ENCODE peak calls at places on chromosomes 6 and 20, in nine cellular contexts. P is skeletal muscle cell, X is prostate gland, C is heart left ventricle, F is IMR-90, H is vagina, O is AG09309, L is AG10803, G is endothelial cell of umbilical vein. W is an unnamed sample.

GRCh38 chr6:128515550-128516513 is 4.6 kb downstream of the PTPRK start:
- DNase-seq in P (no peak), X (no peak), C (no peak), F (peak), H (no peak), O (no peak), L (peak), G (peak), W (peak)

GRCh38 chr20:4666001-4666470 is 55.7 kb upstream of the PRND start:
- DNase-seq in P (peak), X (no peak), C (no peak), F (peak), H (peak), O (no peak), L (peak), G (peak), W (peak)

GRCh38 chr6:28659250-28659566 is 133.5 kb downstream of the GPX5 start:
- DNase-seq in P (no peak), X (no peak), C (no peak), F (no peak), H (no peak), O (no peak), L (no peak), G (no peak), W (peak)

GRCh38 chr6:13243033-13243432 is 85.3 kb downstream of the TBC1D7 start:
- DNase-seq in P (no peak), X (no peak), C (no peak), F (peak), H (no peak), O (no peak), L (no peak), G (no peak), W (no peak)

GRCh38 chr6:149961728-149962425 is 1.9 kb upstream of the ULBP1 start:
- DNase-seq in P (no peak), X (no peak), C (no peak), F (no peak), H (peak), O (no peak), L (peak), G (peak), W (no peak)

GRCh38 chr6:148304976-148305375 is 37.7 kb upstream of the SASH1 start:
- DNase-seq in P (no peak), X (no peak), C (no peak), F (peak), H (no peak), O (peak), L (peak), G (peak), W (peak)

GRCh38 chr6:52293067-52293466 is 8.5 kb upstream of the MCM3 start:
- DNase-seq in P (no peak), X (no peak), C (no peak), F (no peak), H (no peak), O (no peak), L (no peak), G (peak), W (no peak)

GRCh38 chr6:138818496-138819194 is 22.8 kb downstream of the ECT2L start:
- DNase-seq in P (no peak), X (no peak), C (no peak), F (no peak), H (no peak), O (no peak), L (no peak), G (peak), W (no peak)

GRCh38 chr6:142927904-142928303 is 17.1 kb downstream of the HIVEP2 start:
- DNase-seq in P (no peak), X (no peak), C (no peak), F (peak), H (no peak), O (no peak), L (no peak), G (no peak), W (no peak)

GRCh38 chr20:34334654-34335407 is 28.2 kb upstream of the ITCH start:
- DNase-seq in P (no peak), X (no peak), C (no peak), F (no peak), H (no peak), O (no peak), L (no peak), G (peak), W (peak)

GRCh38 chr20:341682-342081 is 5.2 kb upstream of the NRSN2 start:
- DNase-seq in P (no peak), X (no peak), C (no peak), F (peak), H (no peak), O (no peak), L (peak), G (peak), W (peak)

GRCh38 chr6:146546440-146546839 is 2.8 kb downstream of the RAB32 start:
- DNase-seq in P (peak), X (no peak), C (no peak), F (peak), H (no peak), O (peak), L (peak), G (peak), W (peak)

GRCh38 chr6:169571123-169571962 is 130.5 kb downstream of the WDR27 start:
- DNase-seq in P (no peak), X (no peak), C (no peak), F (peak), H (no peak), O (no peak), L (no peak), G (peak), W (peak)

GRCh38 chr6:9126845-9127560 is 691.7 kb upstream of the SLC35B3 start:
- DNase-seq in P (peak), X (no peak), C (no peak), F (peak), H (no peak), O (no peak), L (peak), G (no peak), W (peak)

GRCh38 chr6:3873051-3873450 is 23.9 kb downstream of the FAM50B start:
- DNase-seq in P (no peak), X (no peak), C (no peak), F (no peak), H (no peak), O (no peak), L (no peak), G (no peak), W (no peak)

GRCh38 chr20:63850689-63851547 is 10.4 kb upstream of the ABHD16B start:
- DNase-seq in P (no peak), X (no peak), C (no peak), F (no peak), H (no peak), O (no peak), L (no peak), G (no peak), W (no peak)

DNA sequence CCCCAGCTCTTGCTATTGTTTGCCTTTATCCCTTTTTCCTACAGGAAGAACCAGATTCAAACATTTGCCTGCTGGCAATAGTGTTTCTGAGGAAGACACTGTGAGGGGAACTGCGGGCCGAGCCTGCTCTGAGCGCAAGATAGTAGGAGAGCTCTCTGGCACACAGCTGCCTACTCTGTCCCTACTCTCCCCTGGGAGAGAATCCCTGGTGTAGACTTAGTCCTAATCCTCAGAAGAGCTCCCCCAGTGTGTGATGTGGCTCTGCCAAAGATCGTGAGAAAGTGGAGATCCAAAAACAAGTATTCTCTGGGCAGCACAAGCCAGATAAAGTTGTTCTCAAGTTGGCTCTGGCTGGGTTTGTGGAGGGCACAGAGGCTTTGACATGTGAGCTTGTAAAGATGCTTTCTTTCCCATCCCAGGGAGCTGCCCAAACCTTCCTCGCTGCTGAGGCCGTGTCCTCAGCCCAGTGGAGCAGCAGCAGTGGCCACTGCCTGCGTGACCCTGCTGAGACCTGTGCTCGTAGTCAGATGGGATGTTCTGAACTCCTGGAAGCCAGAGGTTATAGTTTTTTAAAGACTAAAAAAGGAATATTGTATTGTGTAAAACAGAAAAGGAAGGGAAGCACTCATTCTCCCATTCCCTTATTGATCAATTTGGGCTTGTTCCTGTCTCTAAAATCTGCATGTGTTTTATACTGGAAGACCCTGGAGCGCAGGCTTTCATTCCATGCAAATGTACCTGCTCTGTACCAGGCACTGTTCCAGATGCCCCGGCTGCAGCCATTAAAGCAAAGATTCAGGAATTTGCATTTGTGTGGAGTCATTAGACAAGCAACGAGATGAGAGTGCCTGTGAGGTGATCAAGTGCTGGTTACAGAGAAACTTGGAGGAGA is 30.7 kb downstream of the PNLDC1 start:
- DNase-seq in P (no peak), X (no peak), C (no peak), F (no peak), H (no peak), O (no peak), L (no peak), G (no peak), W (no peak)
- H3K4me3 ChIP-seq in P (no peak), X (no peak), C (no peak), F (no peak), H (no peak), O (no peak), L (no peak), G (no peak), W (no peak)

GRCh38 chr20:2652724-2653510 is 485 bp downstream of the NOP56 start:
- DNase-seq in P (no peak), X (peak), C (peak), F (no peak), H (no peak), O (no peak), L (no peak), G (no peak), W (peak)

GRCh38 chr20:2651772-2652723 is at the start of gene NOP56:
- DNase-seq in P (peak), X (peak), C (peak), F (peak), H (peak), O (peak), L (peak), G (peak), W (peak)

GRCh38 chr20:2654831-2655230 is 2.4 kb downstream of the NOP56 start:
- DNase-seq in P (no peak), X (no peak), C (no peak), F (no peak), H (no peak), O (no peak), L (no peak), G (no peak), W (no peak)

GRCh38 chr20:2654384-2654822 is 2.0 kb downstream of the NOP56 start:
- DNase-seq in P (no peak), X (no peak), C (no peak), F (no peak), H (no peak), O (no peak), L (no peak), G (no peak), W (no peak)

DNA sequence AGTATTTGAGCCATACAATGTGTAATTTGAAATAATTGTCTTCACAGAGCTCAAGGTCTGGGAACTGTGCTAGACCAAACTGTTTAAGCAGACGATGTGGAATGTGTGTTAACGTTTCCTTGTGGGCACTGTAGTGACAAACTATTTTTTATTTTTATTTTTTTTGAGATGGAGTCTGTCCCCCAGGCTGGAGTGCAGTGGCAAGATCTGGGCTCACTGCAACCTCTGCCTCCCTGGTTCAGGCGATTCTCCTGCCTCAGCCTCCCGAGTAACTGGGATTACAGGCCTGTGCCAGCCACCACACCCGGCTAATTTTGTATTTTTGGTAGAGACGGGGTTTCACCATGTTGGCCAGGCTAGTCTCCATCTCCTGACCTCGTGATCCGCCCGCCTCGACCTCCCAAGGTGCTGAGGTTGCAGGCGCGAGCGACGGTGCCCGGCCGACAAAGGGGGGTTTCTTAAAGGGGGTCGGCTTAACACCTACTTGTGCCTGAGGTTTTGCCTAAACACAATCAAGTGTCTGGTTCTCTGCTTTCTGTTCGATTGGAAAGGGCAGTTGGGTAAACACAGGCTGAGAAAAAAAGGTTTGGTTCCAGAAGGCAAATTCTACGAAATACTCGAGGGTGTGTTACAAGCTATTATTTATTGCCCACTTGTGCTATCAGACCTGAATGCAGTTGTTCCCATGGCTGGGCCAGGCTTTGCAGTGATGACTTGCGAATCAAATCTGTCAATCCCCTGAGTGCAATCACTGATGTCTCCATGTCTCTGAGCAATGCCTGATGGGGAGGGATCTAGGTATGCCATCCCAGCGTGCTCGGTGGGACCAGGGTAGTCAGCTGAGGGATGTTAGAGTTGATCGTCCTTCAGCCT is 1.3 kb downstream of the NOP56 start:
- DNase-seq in P (no peak), X (no peak), C (no peak), F (no peak), H (no peak), O (no peak), L (no peak), G (no peak), W (no peak)
- H3K4me3 ChIP-seq in P (peak), X (peak), C (peak), F (peak), H (peak), O (peak), L (peak), G (peak), W (peak)

GRCh38 chr6:16380220-16380809 is 141.9 kb downstream of the GMPR start:
- DNase-seq in P (no peak), X (no peak), C (peak), F (no peak), H (no peak), O (no peak), L (no peak), G (no peak), W (no peak)
- H3K4me3 ChIP-seq in P (no peak), X (no peak), C (no peak), F (no peak), H (no peak), O (no peak), L (no peak), G (no peak), W (no peak)

GRCh38 chr20:32201296-32201976 is 6.1 kb downstream of the PLAGL2 start:
- DNase-seq in P (no peak), X (no peak), C (no peak), F (peak), H (no peak), O (no peak), L (peak), G (no peak), W (peak)

GRCh38 chr20:32205502-32206382 is 1.8 kb downstream of the PLAGL2 start:
- DNase-seq in P (peak), X (no peak), C (no peak), F (peak), H (no peak), O (no peak), L (peak), G (no peak), W (peak)

GRCh38 chr20:32201977-32202363 is 5.6 kb downstream of the PLAGL2 start:
- DNase-seq in P (no peak), X (no peak), C (no peak), F (no peak), H (no peak), O (no peak), L (peak), G (no peak), W (no peak)

GRCh38 chr20:32204485-32205115 is 2.9 kb downstream of the PLAGL2 start:
- DNase-seq in P (no peak), X (no peak), C (no peak), F (no peak), H (no peak), O (no peak), L (no peak), G (no peak), W (no peak)

GRCh38 chr20:32203556-32204484 is 3.7 kb downstream of the PLAGL2 start:
- DNase-seq in P (peak), X (peak), C (no peak), F (no peak), H (no peak), O (no peak), L (no peak), G (no peak), W (no peak)
- H3K4me3 ChIP-seq in P (no peak), X (no peak), C (no peak), F (no peak), H (no peak), O (no peak), L (no peak), G (no peak), W (no peak)

DNA sequence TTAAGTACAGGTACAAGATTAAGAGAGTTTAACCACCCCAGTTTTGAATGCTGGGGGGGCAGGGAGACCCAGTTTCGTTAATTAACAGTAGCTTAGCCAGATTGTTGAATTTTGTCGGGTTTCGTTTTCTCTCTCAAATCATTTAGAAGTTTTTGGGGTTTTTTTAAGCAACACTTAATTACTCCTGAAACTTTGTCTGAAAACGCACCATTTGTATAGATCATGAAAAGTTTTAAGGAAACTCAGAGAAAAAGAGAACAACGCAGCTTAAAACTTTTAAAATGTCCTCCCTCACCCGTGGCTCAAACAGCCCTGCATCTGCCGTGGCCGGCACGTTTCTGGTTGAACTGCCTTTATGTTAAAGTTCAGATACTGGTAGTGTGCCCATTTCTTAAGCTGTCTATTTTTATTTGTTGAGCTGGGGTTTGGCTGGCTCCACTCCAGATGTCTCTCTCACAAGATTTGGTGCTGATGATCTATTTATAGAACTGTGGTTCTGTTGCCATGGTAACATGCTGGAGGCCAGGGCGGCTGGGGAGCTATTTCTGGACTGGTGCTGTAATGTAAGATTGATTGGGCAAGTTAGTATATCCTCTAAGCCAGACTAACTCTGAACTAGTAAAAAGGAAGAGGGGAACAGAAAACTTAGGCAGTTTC is 55.1 kb downstream of the GNAS start:
- DNase-seq in P (peak), X (peak), C (peak), F (peak), H (no peak), O (peak), L (peak), G (peak), W (peak)
- H3K4me3 ChIP-seq in P (no peak), X (no peak), C (peak), F (no peak), H (no peak), O (no peak), L (peak), G (no peak), W (peak)